ENCODE peak calls at places on chromosomes 13 and 19, in four cellular contexts. One of them, this sample, is unnamed.
A peak's percentile ranks its signal among the peaks of the same experiment; 100 is the strongest.

GRCh38 chr13:88925954-88926353 is 1254.8 kb downstream of the SLITRK5 start:
- DNase-seq in CD8-positive, alpha-beta T cell: no peak
- DNase-seq in T follicular helper cell: no peak
- DNase-seq in dermis microvascular lymphatic vessel endothelial cell: no peak
- DNase-seq in this sample: no peak

GRCh38 chr13:97855570-97855970 is 97.9 kb upstream of the IPO5 start:
- DNase-seq in CD8-positive, alpha-beta T cell: no peak
- DNase-seq in T follicular helper cell: no peak
- DNase-seq in dermis microvascular lymphatic vessel endothelial cell: peak; percentile 70
- DNase-seq in this sample: no peak

GRCh38 chr19:58123354-58123753 is 25.3 kb upstream of the ZSCAN18 start:
- DNase-seq in CD8-positive, alpha-beta T cell: no peak
- DNase-seq in T follicular helper cell: no peak
- DNase-seq in dermis microvascular lymphatic vessel endothelial cell: no peak
- DNase-seq in this sample: no peak

GRCh38 chr19:5542665-5543064 is 25.1 kb downstream of the TINCR start:
- DNase-seq in CD8-positive, alpha-beta T cell: no peak
- DNase-seq in T follicular helper cell: no peak
- DNase-seq in dermis microvascular lymphatic vessel endothelial cell: no peak
- DNase-seq in this sample: no peak

GRCh38 chr19:13031917-13032623 is 36.8 kb downstream of the NFIX start:
- DNase-seq in CD8-positive, alpha-beta T cell: no peak
- DNase-seq in T follicular helper cell: no peak
- DNase-seq in dermis microvascular lymphatic vessel endothelial cell: no peak
- DNase-seq in this sample: no peak

GRCh38 chr19:6070179-6071102 is 39.9 kb downstream of the RFX2 start:
- DNase-seq in CD8-positive, alpha-beta T cell: no peak
- DNase-seq in T follicular helper cell: no peak
- DNase-seq in dermis microvascular lymphatic vessel endothelial cell: no peak
- DNase-seq in this sample: no peak

GRCh38 chr13:29923554-29924481 is 73.4 kb upstream of the UBL3 start:
- DNase-seq in CD8-positive, alpha-beta T cell: no peak
- DNase-seq in T follicular helper cell: peak; percentile 25
- DNase-seq in dermis microvascular lymphatic vessel endothelial cell: peak; percentile 91
- DNase-seq in this sample: peak; percentile 22

GRCh38 chr19:51469629-51470028 is 8.7 kb upstream of the CEACAM18 start:
- DNase-seq in CD8-positive, alpha-beta T cell: no peak
- DNase-seq in T follicular helper cell: no peak
- DNase-seq in dermis microvascular lymphatic vessel endothelial cell: no peak
- DNase-seq in this sample: no peak

GRCh38 chr19:11152318-11153062 is 3.1 kb downstream of the SPC24 start:
- DNase-seq in CD8-positive, alpha-beta T cell: no peak
- DNase-seq in T follicular helper cell: no peak
- DNase-seq in dermis microvascular lymphatic vessel endothelial cell: peak; percentile 92
- DNase-seq in this sample: no peak

GRCh38 chr19:48325265-48325910 is at the start of gene EMP3:
- DNase-seq in CD8-positive, alpha-beta T cell: peak; percentile 72
- DNase-seq in T follicular helper cell: peak; percentile 80
- DNase-seq in dermis microvascular lymphatic vessel endothelial cell: peak; percentile 52
- DNase-seq in this sample: peak; percentile 77

This sample was measured in effector memory CD4-positive, alpha-beta T cell.